ENCODE peak calls at places on chromosome 18, in six cellular contexts. R is osteoblast, Z is lower lobe of right lung, L is upper lobe of right lung, F is Caco-2, T is GM23338. B is an unnamed sample.

GRCh38 chr18:9851511-9851910 is 34.3 kb upstream of the TXNDC2 start:
- DNase-seq in R (no peak), Z (peak), L (peak), F (no peak), T (no peak), B (no peak)

GRCh38 chr18:46239998-46240397 is 135.8 kb downstream of the HAUS1 start:
- DNase-seq in R (no peak), Z (no peak), L (no peak), F (no peak), T (no peak), B (no peak)

GRCh38 chr18:5512191-5512590 is 31.6 kb downstream of the EPB41L3 start:
- DNase-seq in R (no peak), Z (no peak), L (no peak), F (no peak), T (peak), B (no peak)

GRCh38 chr18:9020221-9020620 is 82.3 kb upstream of the NDUFV2 start:
- DNase-seq in R (no peak), Z (no peak), L (no peak), F (no peak), T (no peak), B (no peak)

GRCh38 chr18:13185675-13186198 is 32.8 kb upstream of the LDLRAD4 start:
- DNase-seq in R (no peak), Z (no peak), L (no peak), F (no peak), T (no peak), B (no peak)

GRCh38 chr18:39938678-39939077 is 2016.4 kb upstream of the PIK3C3 start:
- DNase-seq in R (no peak), Z (no peak), L (no peak), F (no peak), T (no peak), B (no peak)

GRCh38 chr18:48956378-48956777 is 5.6 kb upstream of the SMAD7 start:
- DNase-seq in R (peak), Z (no peak), L (no peak), F (no peak), T (no peak), B (no peak)

GRCh38 chr18:48560491-48560890 is 21.7 kb downstream of the CTIF start:
- DNase-seq in R (no peak), Z (no peak), L (no peak), F (no peak), T (no peak), B (no peak)

GRCh38 chr18:77004555-77005380 is 127.8 kb downstream of the MBP start:
- DNase-seq in R (no peak), Z (peak), L (peak), F (no peak), T (no peak), B (no peak)

GRCh38 chr18:35671952-35672603 is 90.5 kb downstream of the GALNT1 start:
- DNase-seq in R (peak), Z (no peak), L (no peak), F (no peak), T (no peak), B (no peak)
- H3K4me3 ChIP-seq in R (no peak), Z (no peak), L (no peak), F (no peak), T (no peak), B (no peak)

GRCh38 chr18:21826641-21827302 is 86.2 kb downstream of the MIB1 start:
- DNase-seq in R (no peak), Z (no peak), L (no peak), F (no peak), T (no peak), B (no peak)
- H3K4me3 ChIP-seq in R (no peak), Z (no peak), L (no peak), F (no peak), T (no peak), B (no peak)

GRCh38 chr18:67359868-67360838 is 156.4 kb downstream of the DSEL start:
- DNase-seq in R (peak), Z (no peak), L (no peak), F (no peak), T (no peak), B (peak)
- H3K4me3 ChIP-seq in R (peak), Z (peak), L (peak), F (no peak), T (no peak), B (no peak)

GRCh38 chr18:62334110-62334509 is 9.0 kb downstream of the TNFRSF11A start:
- DNase-seq in R (peak), Z (no peak), L (no peak), F (no peak), T (no peak), B (no peak)

GRCh38 chr18:62336618-62337017 is 11.5 kb downstream of the TNFRSF11A start:
- DNase-seq in R (no peak), Z (no peak), L (no peak), F (no peak), T (no peak), B (no peak)

GRCh38 chr18:62337336-62337735 is 12.2 kb downstream of the TNFRSF11A start:
- DNase-seq in R (no peak), Z (no peak), L (no peak), F (no peak), T (no peak), B (no peak)

GRCh38 chr18:62332964-62333695 is 8.0 kb downstream of the TNFRSF11A start:
- DNase-seq in R (no peak), Z (no peak), L (no peak), F (no peak), T (no peak), B (no peak)

GRCh38 chr18:62335494-62335893 is 10.4 kb downstream of the TNFRSF11A start:
- DNase-seq in R (no peak), Z (no peak), L (no peak), F (no peak), T (no peak), B (no peak)
- H3K4me3 ChIP-seq in R (no peak), Z (no peak), L (no peak), F (no peak), T (no peak), B (no peak)